ENCODE peak calls at places on chromosomes 16 and 17, in eight cellular contexts. Y is CD8-positive, alpha-beta memory T cell; N is GM23248; V is iPS DF 6.9; P is IMR-90; W is H1; R is tibial artery; J is HL-60. S is an unnamed sample.

GRCh38 chr16:7629571-7629970 is 296.9 kb downstream of the RBFOX1 start:
- DNase-seq in N (no peak), R (no peak), P (no peak), V (no peak), W (no peak), Y (no peak), J (no peak), S (no peak)

GRCh38 chr17:46043606-46044005 is 44.6 kb downstream of the STH start:
- DNase-seq in W (no peak), R (no peak), Y (no peak), N (no peak), P (no peak), V (no peak), J (no peak), S (no peak)

GRCh38 chr17:16466407-16466806 is 25.6 kb downstream of the LRRC75A start:
- DNase-seq in J (no peak), V (no peak), Y (no peak), R (no peak), W (no peak), N (no peak), P (no peak), S (peak; percentile 18)

GRCh38 chr17:72985882-72986720 is 106.4 kb downstream of the SLC39A11 start:
- DNase-seq in P (peak; percentile 80), R (peak; percentile 70), V (peak; percentile 80), J (peak; percentile 89), Y (peak; percentile 48), W (peak; percentile 39), N (peak; percentile 85), S (peak; percentile 88)

GRCh38 chr17:21674242-21674731 is 18.0 kb upstream of the KCNJ18 start:
- DNase-seq in V (no peak), W (no peak), N (no peak), Y (no peak), P (no peak), R (no peak), J (no peak), S (no peak)

GRCh38 chr17:5019475-5019956 is 15.7 kb downstream of the SLC52A1 start:
- DNase-seq in J (no peak), N (peak; percentile 42), W (no peak), P (peak; percentile 12), R (no peak), Y (peak; percentile 69), V (no peak), S (peak; percentile 4)

GRCh38 chr17:2594657-2595085 is 1.2 kb downstream of the PAFAH1B1 start:
- DNase-seq in J (no peak), P (no peak), W (no peak), R (no peak), Y (peak; percentile 48), V (no peak), N (peak; percentile 43), S (no peak)

GRCh38 chr17:18247613-18248001 is 10.9 kb downstream of the FLII start:
- DNase-seq in N (no peak), Y (no peak), W (no peak), P (no peak), R (no peak), J (no peak), V (no peak), S (no peak)

GRCh38 chr17:8163978-8164814 is 1.4 kb upstream of the VAMP2 start:
- DNase-seq in W (no peak), N (peak; percentile 87), V (no peak), R (peak; percentile 87), J (peak; percentile 88), Y (peak; percentile 88), P (peak; percentile 59), S (no peak)

GRCh38 chr17:73973881-73974409 is 229.5 kb upstream of the RPL38 start:
- DNase-seq in W (no peak), Y (no peak), R (peak; percentile 49), V (no peak), N (no peak), P (no peak), J (no peak), S (no peak)

GRCh38 chr17:65559483-65559801 is 2.0 kb downstream of the AXIN2 start:
- DNase-seq in R (no peak), V (no peak), J (no peak), P (no peak), Y (no peak), N (peak; percentile 40), W (no peak), S (no peak)

GRCh38 chr17:75405365-75406221 is at the start of gene GRB2:
- DNase-seq in R (peak; percentile 99), Y (peak; percentile 100), N (peak; percentile 99), J (peak; percentile 99), V (peak; percentile 84), W (peak; percentile 84), P (peak; percentile 92), S (peak; percentile 99)

GRCh38 chr16:85028638-85029412 is 1.2 kb downstream of the KIAA0513 start:
- DNase-seq in Y (peak; percentile 84), J (no peak), P (peak; percentile 47), R (peak; percentile 86), N (peak; percentile 90), V (no peak), W (no peak), S (peak; percentile 80)

GRCh38 chr16:16059895-16060590 is 110.6 kb downstream of the ABCC1 start:
- DNase-seq in J (no peak), P (no peak), W (no peak), Y (no peak), V (no peak), R (no peak), N (no peak), S (no peak)

DNA sequence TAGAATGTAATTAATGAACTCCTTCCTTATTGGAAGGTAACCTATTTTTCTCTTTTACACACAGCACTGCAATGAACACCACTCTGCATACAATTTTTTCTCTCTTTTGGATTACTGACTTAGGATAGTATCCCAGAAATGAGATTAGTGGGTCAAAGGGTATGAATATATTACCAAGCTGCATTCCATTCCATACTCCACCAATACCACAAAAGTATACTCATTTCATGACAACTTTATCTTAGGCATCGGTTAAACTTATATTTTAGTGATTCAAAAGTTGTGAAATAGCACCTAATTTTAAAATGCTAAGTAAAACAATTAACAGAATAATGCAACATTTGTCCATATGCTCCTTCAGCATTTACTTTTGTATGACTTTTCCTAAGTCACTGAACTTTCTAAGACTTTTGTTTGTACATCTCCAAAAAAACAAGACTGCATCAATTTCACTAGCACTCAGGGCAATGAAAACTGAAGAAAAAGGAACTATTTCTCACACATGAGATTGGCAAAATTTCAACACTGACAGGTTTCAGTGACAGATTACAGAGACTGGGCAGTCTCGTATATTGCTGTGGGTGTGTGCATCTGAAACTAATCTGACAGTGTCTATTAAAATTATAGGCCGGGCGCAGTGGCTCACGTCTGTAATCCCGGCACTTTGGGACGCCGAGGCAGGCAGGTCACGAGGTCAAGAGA is 32.1 kb downstream of the HELZ start:
- DNase-seq in V (no peak), Y (no peak), J (peak; percentile 60), W (no peak), N (peak; percentile 76), R (no peak), P (peak; percentile 86), S (peak; percentile 50)
- H3K27ac ChIP-seq in V (no peak overlapping the region), Y (no peak overlapping the region), J (peak overlapping the region; percentile 4), W (no peak overlapping the region), N (peak overlapping the region; percentile 68), R (no peak overlapping the region), P (peak overlapping the region; percentile 31), S (no peak overlapping the region)

DNA sequence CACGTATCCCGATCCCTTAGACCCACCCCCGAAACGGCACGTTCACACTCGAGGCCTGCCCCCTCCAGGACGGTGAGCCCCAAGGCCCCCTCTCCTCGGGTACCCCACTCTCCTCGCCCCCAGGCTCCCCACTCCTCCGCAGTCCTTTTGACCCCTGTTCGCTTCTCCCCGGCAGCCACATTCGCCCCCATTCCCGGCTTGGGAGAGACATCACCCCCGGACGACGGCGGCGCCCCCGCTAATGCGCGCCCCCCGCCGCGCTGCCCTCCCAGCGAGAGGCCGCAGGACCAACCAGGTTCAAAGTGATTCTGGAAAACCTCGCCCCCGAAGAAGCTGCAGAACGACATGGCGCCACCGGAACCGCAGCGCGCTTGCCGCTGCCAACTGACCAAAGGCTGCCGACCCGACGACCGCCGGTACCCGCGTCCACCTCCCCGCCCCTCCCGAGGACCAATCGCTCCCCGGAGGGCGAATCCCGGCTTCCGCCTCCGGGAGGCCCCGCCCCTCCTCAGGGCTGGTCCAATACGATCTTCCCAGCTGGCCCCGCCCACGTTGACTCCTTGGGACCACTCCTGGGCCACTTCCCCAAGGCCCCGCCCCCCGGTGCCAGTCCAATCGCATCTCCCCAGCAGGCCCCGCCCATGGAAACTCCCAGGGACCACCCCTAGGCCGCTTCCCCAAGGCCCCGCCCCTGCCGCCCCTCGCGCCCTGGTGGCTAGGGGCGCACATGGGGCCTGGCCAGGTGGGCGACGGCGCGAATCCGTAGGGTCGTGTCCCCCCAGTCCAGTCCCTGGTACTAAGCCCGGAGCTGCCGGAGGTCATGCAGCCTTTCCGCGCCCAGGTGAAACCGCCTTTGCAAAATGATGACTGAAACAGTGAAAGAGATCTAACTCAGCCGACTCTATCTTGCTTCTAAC is at the start of gene MSRB1:
- DNase-seq in V (peak; percentile 96), J (peak; percentile 100), N (peak; percentile 100), P (peak; percentile 96), R (peak; percentile 100), W (peak; percentile 96), Y (peak; percentile 100), S (peak; percentile 96)
- H3K27ac ChIP-seq in V (no peak within 1 kb of the TSS), J (peak within 1 kb of the TSS; percentile 85), N (peak within 1 kb of the TSS; percentile 14), P (peak within 1 kb of the TSS; percentile 22), R (peak within 1 kb of the TSS; percentile 88), W (no peak within 1 kb of the TSS), Y (peak within 1 kb of the TSS; percentile 72), S (peak within 1 kb of the TSS; percentile 41)

GRCh38 chr17:82496529-82497434 is 22.8 kb upstream of the FOXK2 start:
- DNase-seq in W (peak; percentile 54), J (peak; percentile 97), V (peak; percentile 83), R (peak; percentile 99), P (peak; percentile 92), Y (peak; percentile 92), N (peak; percentile 99), S (peak; percentile 93)
- H3K27ac ChIP-seq in W (no peak overlapping the region), J (peak overlapping the region; percentile 74), V (no peak overlapping the region), R (peak overlapping the region; percentile 93), P (peak overlapping the region; percentile 7), Y (peak overlapping the region; percentile 51), N (no peak overlapping the region), S (no peak overlapping the region)

GRCh38 chr16:89253548-89254287 is 36.2 kb downstream of the ZNF778 start:
- DNase-seq in N (no peak), P (no peak), W (no peak), Y (no peak), J (peak; percentile 37), R (no peak), V (no peak), S (no peak)
- H3K27ac ChIP-seq in N (no peak overlapping the region), P (no peak overlapping the region), W (no peak overlapping the region), Y (no peak overlapping the region), J (peak overlapping the region; percentile 76), R (no peak overlapping the region), V (no peak overlapping the region), S (no peak overlapping the region)

GRCh38 chr16:55279598-55279997 is 44.4 kb upstream of the IRX6 start:
- DNase-seq in V (no peak), J (no peak), W (no peak), P (no peak), N (no peak), R (no peak), Y (no peak), S (no peak)
- H3K27ac ChIP-seq in V (no peak overlapping the region), J (no peak overlapping the region), W (no peak overlapping the region), P (no peak overlapping the region), N (no peak overlapping the region), R (no peak overlapping the region), Y (no peak overlapping the region), S (no peak overlapping the region)